ENCODE peak calls at places on chromosome 20, in eight cellular contexts. X is lower lobe of right lung, A is GM13977, Z is HT1080, H is foreskin keratinocyte, J is astrocyte of the spinal cord, G is GM03348, T is memory B cell. L is an unnamed sample.

GRCh38 chr20:50249447-50250388 is 59.1 kb downstream of the CEBPB start:
- DNase-seq in T (no peak), H (no peak), J (no peak), A (no peak), X (no peak), Z (no peak), G (no peak), L (no peak)

GRCh38 chr20:51426879-51427624 is 115.5 kb downstream of the NFATC2 start:
- DNase-seq in A (no peak), H (no peak), X (no peak), G (no peak), T (no peak), J (no peak), Z (no peak), L (no peak)

GRCh38 chr20:56614196-56614595 is 14.9 kb upstream of the TFAP2C start:
- DNase-seq in G (no peak), T (no peak), H (no peak), Z (no peak), J (no peak), A (no peak), X (no peak), L (no peak)

GRCh38 chr20:63061051-63061531 is 54.3 kb upstream of the BHLHE23 start:
- DNase-seq in X (peak; percentile 20), A (no peak), T (no peak), G (no peak), H (no peak), Z (no peak), J (no peak), L (no peak)

GRCh38 chr20:9994676-9995075 is 40.1 kb upstream of the ANKEF1 start:
- DNase-seq in A (no peak), J (no peak), Z (no peak), X (no peak), G (no peak), T (no peak), H (no peak), L (no peak)

GRCh38 chr20:37504404-37505096 is 16.5 kb upstream of the NNAT start:
- DNase-seq in J (no peak), X (no peak), A (no peak), H (peak; percentile 35), T (no peak), G (no peak), Z (no peak), L (no peak)

GRCh38 chr20:30815577-30816181 is 441.8 kb upstream of the DEFB115 start:
- DNase-seq in G (peak; percentile 19), T (no peak), H (no peak), Z (no peak), A (peak; percentile 37), J (no peak), X (peak; percentile 47), L (no peak)

GRCh38 chr20:62815066-62815991 is 1.5 kb upstream of the COL9A3 start:
- DNase-seq in Z (peak; percentile 60), J (no peak), X (no peak), A (no peak), G (peak; percentile 58), H (peak; percentile 48), T (no peak), L (no peak)

GRCh38 chr20:5870462-5871021 is 79.8 kb downstream of the TRMT6 start:
- DNase-seq in H (peak; percentile 49), T (no peak), Z (no peak), A (no peak), G (no peak), J (no peak), X (no peak), L (no peak)

GRCh38 chr20:57679113-57679512 is 30.7 kb downstream of the PMEPA1 start:
- DNase-seq in X (no peak), T (no peak), G (no peak), A (no peak), Z (no peak), J (no peak), H (no peak), L (no peak)

GRCh38 chr20:38893056-38893455 is 33.2 kb upstream of the FAM83D start:
- DNase-seq in H (no peak), T (no peak), A (peak; percentile 56), X (no peak), G (no peak), J (no peak), Z (no peak), L (no peak)

GRCh38 chr20:56249244-56249955 is 868 bp downstream of the MC3R start:
- DNase-seq in Z (peak; percentile 24), A (peak; percentile 10), G (peak; percentile 9), J (no peak), T (no peak), X (no peak), H (no peak), L (peak; percentile 1)

GRCh38 chr20:62900692-62901584 is 25.4 kb downstream of the DIDO1 start:
- DNase-seq in Z (no peak), J (no peak), X (no peak), H (peak; percentile 70), G (no peak), T (no peak), A (peak; percentile 50), L (no peak)

GRCh38 chr20:46113071-46113470 is 5.0 kb upstream of the CD40 start:
- DNase-seq in A (no peak), T (no peak), Z (no peak), H (no peak), G (no peak), X (no peak), J (no peak), L (no peak)

GRCh38 chr20:24669701-24670100 is 200.3 kb downstream of the SYNDIG1 start:
- DNase-seq in A (no peak), T (no peak), J (no peak), H (no peak), X (no peak), G (no peak), Z (no peak), L (no peak)

GRCh38 chr20:49356676-49357075 is 78.8 kb upstream of the ZNFX1 start:
- DNase-seq in X (no peak), G (no peak), H (no peak), T (no peak), J (no peak), A (no peak), Z (no peak), L (no peak)

GRCh38 chr20:34532751-34533150 is 16.5 kb downstream of the DYNLRB1 start:
- DNase-seq in A (no peak), J (no peak), G (no peak), H (no peak), T (no peak), X (no peak), Z (no peak), L (no peak)

GRCh38 chr20:1535420-1536175 is 21.9 kb downstream of the SIRPD start:
- DNase-seq in A (peak; percentile 64), X (peak; percentile 58), T (peak; percentile 14), Z (no peak), J (no peak), H (no peak), G (no peak), L (no peak)

GRCh38 chr20:37552415-37552814 is 24.7 kb upstream of the BLCAP start:
- DNase-seq in T (no peak), J (no peak), G (no peak), H (peak; percentile 68), X (no peak), Z (peak; percentile 36), A (no peak), L (peak; percentile 44)

GRCh38 chr20:9241232-9241692 is 172.4 kb downstream of the PLCB4 start:
- DNase-seq in G (peak; percentile 58), H (peak; percentile 72), X (no peak), Z (peak; percentile 86), J (peak; percentile 90), A (no peak), T (no peak), L (peak; percentile 77)

GRCh38 chr20:38108438-38109024 is 56.5 kb downstream of the TGM2 start:
- DNase-seq in T (no peak), H (no peak), A (no peak), Z (no peak), J (peak; percentile 41), X (no peak), G (peak; percentile 63), L (peak; percentile 35)

L was measured in HCEC 1CT.